ENCODE peak calls at places on chromosomes 3 and 15, in six cellular contexts. Y is right lobe of liver, Q is GM06990, O is hepatocyte, T is lower leg skin, Z is fibroblast of mammary gland. S is an unnamed sample.

GRCh38 chr3:104127830-104128229 is 1238.9 kb upstream of the ALCAM start:
- DNase-seq in O (no peak), Q (no peak), T (no peak), Y (no peak), Z (no peak), S (no peak)

GRCh38 chr3:100254168-100254777 is 6.5 kb upstream of the TBC1D23 start:
- DNase-seq in O (peak), T (peak), Z (peak), Q (no peak), Y (no peak), S (peak)

GRCh38 chr15:62672268-62672667 is 370.3 kb upstream of the TPM1 start:
- DNase-seq in Y (no peak), T (no peak), Q (no peak), Z (peak), O (no peak), S (no peak)

GRCh38 chr3:40845916-40846315 is 321.2 kb downstream of the ZNF621 start:
- DNase-seq in O (no peak), Y (no peak), Z (no peak), Q (no peak), T (no peak), S (no peak)

GRCh38 chr15:91408476-91409076 is 308.5 kb downstream of the SV2B start:
- DNase-seq in Y (peak), O (peak), Q (no peak), Z (peak), T (no peak), S (peak)

GRCh38 chr3:60756636-60757035 is 494.6 kb downstream of the FHIT start:
- DNase-seq in T (no peak), Q (no peak), Z (no peak), O (no peak), Y (no peak), S (no peak)

GRCh38 chr15:80173022-80173759 is 20.4 kb downstream of the FAH start:
- DNase-seq in Z (peak), Q (peak), T (peak), O (peak), Y (peak), S (peak)

GRCh38 chr3:45644467-45645201 is 44.6 kb upstream of the SACM1L start:
- DNase-seq in T (no peak), Y (no peak), Z (peak), Q (no peak), O (no peak), S (peak)

GRCh38 chr15:60462027-60462426 is 16.9 kb downstream of the ICE2 start:
- DNase-seq in T (no peak), O (no peak), Z (no peak), Q (no peak), Y (no peak), S (peak)

GRCh38 chr15:36335659-36336058 is 243.8 kb upstream of the CDIN1 start:
- DNase-seq in O (no peak), Z (peak), Y (no peak), Q (no peak), T (no peak), S (no peak)

GRCh38 chr3:155342344-155342743 is 48.9 kb upstream of the STRIT1 start:
- DNase-seq in T (no peak), Z (no peak), O (no peak), Q (no peak), Y (no peak), S (no peak)

GRCh38 chr3:188542196-188542595 is 388.2 kb downstream of the LPP start:
- DNase-seq in Z (no peak), O (no peak), T (no peak), Y (no peak), Q (no peak), S (no peak)

GRCh38 chr3:79040701-79041100 is 727.1 kb downstream of the ROBO1 start:
- DNase-seq in Y (no peak), Z (peak), T (no peak), O (no peak), Q (no peak), S (peak)

GRCh38 chr3:194269610-194270145 is 81.5 kb downstream of the CPN2 start:
- DNase-seq in Y (peak), O (peak), Q (peak), T (peak), Z (peak), S (peak)

GRCh38 chr3:191047930-191048329 is 151.1 kb upstream of the OSTN start:
- DNase-seq in Z (peak), Q (no peak), T (no peak), Y (no peak), O (no peak), S (peak)

GRCh38 chr3:107260221-107260620 is 117.0 kb upstream of the CCDC54 start:
- DNase-seq in Q (no peak), O (no peak), Z (no peak), Y (no peak), T (no peak), S (no peak)

GRCh38 chr3:185696039-185696438 is 109.9 kb downstream of the SENP2 start:
- DNase-seq in Z (no peak), O (no peak), Q (no peak), Y (no peak), T (no peak), S (no peak)

GRCh38 chr15:91422704-91423254 is 322.7 kb downstream of the SV2B start:
- DNase-seq in T (no peak), Z (no peak), O (no peak), Q (no peak), Y (no peak), S (no peak)

GRCh38 chr3:99845335-99845734 is 27.7 kb downstream of the CMSS1 start:
- DNase-seq in O (no peak), Y (no peak), Z (no peak), T (no peak), Q (no peak), S (no peak)

GRCh38 chr3:38479431-38480092 is 16.6 kb upstream of the EXOG start:
- DNase-seq in Y (peak), T (no peak), Q (no peak), Z (peak), O (peak), S (peak)

GRCh38 chr3:108106031-108106430 is 15.2 kb upstream of the CD47 start:
- DNase-seq in Q (no peak), O (no peak), Y (no peak), Z (peak), T (no peak), S (peak)

GRCh38 chr15:80418892-80419537 is 14.8 kb downstream of the ARNT2 start:
- DNase-seq in Y (no peak), O (peak), T (no peak), Q (no peak), Z (peak), S (peak)

GRCh38 chr15:78565097-78565950 is at the start of gene CHRNA5:
- DNase-seq in T (peak), Y (peak), Z (peak), Q (peak), O (peak), S (peak)

GRCh38 chr3:37554364-37554763 is 307.3 kb upstream of the CTDSPL start:
- DNase-seq in Y (no peak), Z (no peak), Q (no peak), O (no peak), T (no peak), S (no peak)

GRCh38 chr3:8579943-8580342 is 64.7 kb downstream of the SSUH2 start:
- DNase-seq in T (no peak), Y (no peak), Z (no peak), Q (no peak), O (no peak), S (no peak)
- TF ChIP-seq CTCF in T (no peak), Y (no peak), Z (no peak), Q (no peak), O (no peak), S (no peak)

GRCh38 chr3:72697717-72698116 is 150.5 kb downstream of the SHQ1 start:
- DNase-seq in Y (no peak), Q (no peak), Z (no peak), T (no peak), O (no peak), S (no peak)

GRCh38 chr3:72698154-72698917 is 149.9 kb downstream of the SHQ1 start:
- DNase-seq in T (no peak), Q (no peak), Z (no peak), O (no peak), Y (no peak), S (peak)

GRCh38 chr3:72699631-72700030 is 148.6 kb downstream of the SHQ1 start:
- DNase-seq in Z (no peak), Q (no peak), O (no peak), Y (no peak), T (no peak), S (no peak)

GRCh38 chr3:72702390-72702789 is 145.9 kb downstream of the SHQ1 start:
- DNase-seq in T (no peak), Y (no peak), Z (no peak), O (no peak), Q (no peak), S (no peak)

DNA sequence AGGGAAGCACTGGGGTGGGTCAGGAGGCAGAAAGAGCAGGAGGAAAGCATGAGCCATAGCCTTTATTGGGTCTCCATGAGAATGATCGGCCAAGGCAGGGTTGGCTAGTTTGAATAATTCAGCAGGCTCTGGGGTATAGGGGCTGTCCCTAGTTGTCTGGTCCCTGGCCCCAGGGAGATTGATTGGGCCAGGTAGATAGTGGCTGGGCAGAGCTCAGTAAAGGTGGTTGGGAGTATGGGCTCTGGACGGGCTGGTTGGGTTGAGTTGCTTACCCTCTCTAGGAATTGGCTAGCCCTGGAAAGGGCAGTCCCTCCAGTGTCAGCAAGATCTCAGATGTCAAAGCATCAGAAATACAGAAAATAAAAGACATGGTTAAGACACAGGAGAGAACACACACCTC is 148.1 kb downstream of the SHQ1 start:
- DNase-seq in O (no peak), Z (no peak), T (no peak), Q (no peak), Y (no peak), S (no peak)
- H3K4me3 ChIP-seq in O (no peak), Z (no peak), T (no peak), Q (no peak), Y (no peak), S (no peak)

GRCh38 chr15:52191207-52191606 is at the start of gene GNB5:
- DNase-seq in Y (no peak), T (no peak), Z (no peak), Q (no peak), O (no peak), S (no peak)
- TF ChIP-seq CTCF in Y (no peak), T (no peak), Z (no peak), Q (no peak), O (no peak), S (no peak)

DNA sequence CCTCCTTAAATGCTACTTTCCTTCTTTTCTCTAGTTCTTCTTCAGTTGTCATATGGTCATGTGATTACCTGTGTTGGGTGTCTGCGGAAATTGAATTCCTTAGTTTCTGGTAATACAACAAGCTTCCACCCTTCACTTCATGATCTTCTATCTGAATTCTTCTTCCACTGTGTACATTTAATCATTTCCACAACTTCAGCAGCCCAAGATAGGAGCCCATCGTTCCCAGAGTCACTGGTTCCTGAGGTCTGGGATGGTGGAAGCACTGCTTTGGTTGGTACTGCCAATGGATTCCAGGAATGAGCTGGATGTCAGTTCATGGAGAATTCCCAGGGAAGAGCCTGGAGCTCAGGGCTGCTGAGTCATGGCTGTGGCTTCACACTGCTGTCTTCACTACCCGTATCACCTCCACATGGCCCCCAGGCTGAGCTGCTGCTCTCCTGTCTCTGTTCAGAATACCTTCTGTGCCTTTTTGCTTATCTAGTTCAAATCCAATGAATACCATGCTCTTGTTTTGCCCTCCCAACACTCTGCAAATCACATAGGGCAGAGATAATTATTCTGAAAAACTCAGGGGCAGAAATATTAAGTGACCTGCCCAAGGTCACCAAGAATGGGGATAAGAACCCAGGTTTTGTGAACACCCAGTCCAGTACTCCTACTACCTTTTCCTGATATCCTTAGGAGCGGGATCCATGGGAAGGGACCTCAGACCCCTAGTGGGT is 98.5 kb downstream of the RPL39L start:
- DNase-seq in Z (peak), T (no peak), Q (no peak), Y (peak), O (peak), S (peak)
- H3K4me3 ChIP-seq in Z (no peak), T (no peak), Q (no peak), Y (peak), O (no peak), S (no peak)

DNA sequence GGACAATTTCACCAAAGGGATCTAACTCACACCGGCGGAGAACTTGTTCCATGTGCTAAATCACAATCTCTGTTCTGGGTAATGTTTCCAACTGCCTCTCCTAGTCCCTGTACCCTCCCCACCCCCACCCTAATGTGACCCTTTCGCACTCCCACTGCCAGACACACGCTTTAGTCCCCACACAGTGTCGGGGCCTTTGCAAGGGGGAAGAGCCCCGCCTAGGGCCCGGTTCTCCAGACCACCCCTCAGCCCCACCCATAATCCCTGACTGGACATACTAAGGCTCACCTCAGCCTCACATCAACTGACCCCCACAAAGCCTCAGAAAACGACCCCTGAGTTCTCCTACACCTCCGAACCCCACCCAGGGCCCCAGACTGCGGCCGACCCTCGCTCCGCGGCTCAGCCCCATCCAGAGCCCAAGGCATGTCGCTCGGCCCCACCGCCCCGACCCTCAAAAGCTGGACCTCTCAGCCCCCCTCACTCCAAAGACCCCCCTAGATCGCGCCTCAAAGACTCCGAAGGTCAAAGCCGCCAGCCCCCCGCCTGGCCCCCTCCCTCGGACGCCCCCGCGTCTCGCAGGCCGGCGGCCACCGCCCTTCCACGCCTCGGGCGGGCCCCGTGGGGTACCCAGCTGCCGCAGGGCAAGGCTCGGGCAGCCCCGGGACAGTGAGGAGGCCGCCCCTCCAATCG is 72.0 kb upstream of the MAP4 start:
- DNase-seq in Z (peak), Q (no peak), O (peak), T (peak), Y (no peak), S (no peak)
- TF ChIP-seq CTCF in Z (no peak), Q (no peak), O (no peak), T (no peak), Y (no peak), S (no peak)

GRCh38 chr3:127211118-127212060 is 18.5 kb downstream of the PRR23E start:
- DNase-seq in T (no peak), O (no peak), Y (no peak), Q (no peak), Z (no peak), S (no peak)

GRCh38 chr3:127210654-127210943 is 17.7 kb downstream of the PRR23E start:
- DNase-seq in T (no peak), O (no peak), Y (no peak), Z (no peak), Q (no peak), S (no peak)

GRCh38 chr3:127209155-127209839 is 16.4 kb downstream of the PRR23E start:
- DNase-seq in O (no peak), T (no peak), Q (no peak), Y (no peak), Z (no peak), S (no peak)

GRCh38 chr3:127208483-127209100 is 15.7 kb downstream of the PRR23E start:
- DNase-seq in Q (no peak), Y (no peak), Z (no peak), O (no peak), T (no peak), S (no peak)

GRCh38 chr3:127209840-127210653 is 17.1 kb downstream of the PRR23E start:
- DNase-seq in Z (no peak), Y (no peak), T (no peak), O (no peak), Q (no peak), S (no peak)
- H3K4me3 ChIP-seq in Z (no peak), Y (no peak), T (no peak), O (no peak), Q (no peak), S (no peak)

S was measured in choroid plexus epithelial cell.